ENCODE peak calls at places on chromosomes 2 and 18, in six cellular contexts. P is HCT116, N is left ventricle myocardium superior, U is natural killer cell, K is left cardiac atrium, W is Right ventricle myocardium superior. S is an unnamed sample.

GRCh38 chr18:5890261-5890605 is 5.1 kb downstream of the TMEM200C start:
- ATAC-seq in N (peak; percentile 72), P (no peak), W (peak; percentile 38), U (no peak), K (peak; percentile 43), S (peak; percentile 7)

GRCh38 chr18:75240433-75240832 is 29.8 kb downstream of the TSHZ1 start:
- ATAC-seq in U (no peak), K (no peak), W (no peak), N (no peak), P (no peak), S (no peak)

GRCh38 chr2:72572501-72572900 is 253.3 kb downstream of the EXOC6B start:
- ATAC-seq in N (no peak), K (no peak), U (no peak), P (no peak), W (no peak), S (no peak)

GRCh38 chr18:58255701-58256311 is 211.8 kb downstream of the NEDD4L start:
- ATAC-seq in W (peak; percentile 38), K (peak; percentile 35), P (no peak), U (no peak), N (peak; percentile 38), S (no peak)

GRCh38 chr2:147250652-147251356 is 594.0 kb upstream of the ACVR2A start:
- ATAC-seq in U (no peak), P (no peak), W (no peak), K (no peak), N (no peak), S (no peak)

GRCh38 chr2:171564463-171564862 is 42.2 kb downstream of the CYBRD1 start:
- ATAC-seq in P (no peak), U (no peak), K (no peak), N (no peak), W (no peak), S (no peak)

GRCh38 chr2:46091004-46091403 is 206.2 kb upstream of the EPAS1 start:
- ATAC-seq in U (no peak), P (no peak), K (peak; percentile 63), W (peak; percentile 40), N (peak; percentile 80), S (peak; percentile 47)

GRCh38 chr2:240593026-240593702 is 6.6 kb downstream of the CAPN10 start:
- ATAC-seq in U (no peak), P (no peak), N (peak; percentile 56), W (peak; percentile 42), K (peak; percentile 16), S (no peak)

GRCh38 chr2:175366814-175367213 is 185.3 kb upstream of the ATP5MC3 start:
- ATAC-seq in W (peak; percentile 59), P (peak; percentile 100), N (peak; percentile 57), K (peak; percentile 55), U (peak; percentile 76), S (no peak)

GRCh38 chr2:198900141-198900540 is 557.6 kb downstream of the SATB2 start:
- ATAC-seq in N (no peak), K (no peak), W (no peak), P (no peak), U (no peak), S (no peak)

GRCh38 chr2:129763190-129763846 is 216.1 kb upstream of the RAB6C start:
- ATAC-seq in P (no peak), K (no peak), U (no peak), W (no peak), N (no peak), S (no peak)

GRCh38 chr2:25470792-25471191 is 129.1 kb upstream of the DNMT3A start:
- ATAC-seq in K (no peak), N (no peak), P (no peak), U (no peak), W (no peak), S (no peak)

GRCh38 chr2:237213325-237214040 is 127.8 kb downstream of the COPS8 start:
- ATAC-seq in P (peak; percentile 55), K (peak; percentile 60), U (no peak), W (peak; percentile 70), N (peak; percentile 73), S (peak; percentile 81)

S was measured in gastroesophageal sphincter.